ENCODE peak calls at places on chromosomes 12 and 14, in ten cellular contexts. One of them, this sample, is unnamed.

GRCh38 chr12:11981174-11981733 is 89.5 kb upstream of the BCL2L14 start:
- DNase-seq in activated CD8-positive, alpha-beta memory T cell treated with anti-CD3 and anti-CD28 coated beads for 48 hours: peak; percentile 37
- DNase-seq in Ammon's horn: no peak
- DNase-seq in midbrain: no peak
- DNase-seq in effector memory CD8-positive, alpha-beta T cell: peak; percentile 41
- DNase-seq in endothelial cell: no peak
- DNase-seq in neuronal stem cell: no peak
- DNase-seq in SHP77: no peak
- DNase-seq in ELF-1: no peak
- DNase-seq in non-pigmented ciliary epithelial cell: no peak
- DNase-seq in this sample: no peak

GRCh38 chr12:75481013-75481705 is 604 bp downstream of the GLIPR1 start:
- DNase-seq in Ammon's horn: peak; percentile 14
- DNase-seq in effector memory CD8-positive, alpha-beta T cell: no peak
- DNase-seq in endothelial cell: no peak
- DNase-seq in non-pigmented ciliary epithelial cell: no peak
- DNase-seq in neuronal stem cell: no peak
- DNase-seq in midbrain: no peak
- DNase-seq in ELF-1: no peak
- DNase-seq in SHP77: no peak
- DNase-seq in activated CD8-positive, alpha-beta memory T cell treated with anti-CD3 and anti-CD28 coated beads for 48 hours: no peak
- DNase-seq in this sample: no peak

GRCh38 chr12:96886998-96887677 is 19.9 kb upstream of the NEDD1 start:
- DNase-seq in midbrain: peak; percentile 72
- DNase-seq in ELF-1: peak; percentile 74
- DNase-seq in Ammon's horn: peak; percentile 59
- DNase-seq in SHP77: no peak
- DNase-seq in non-pigmented ciliary epithelial cell: no peak
- DNase-seq in activated CD8-positive, alpha-beta memory T cell treated with anti-CD3 and anti-CD28 coated beads for 48 hours: no peak
- DNase-seq in effector memory CD8-positive, alpha-beta T cell: no peak
- DNase-seq in endothelial cell: no peak
- DNase-seq in neuronal stem cell: no peak
- DNase-seq in this sample: peak; percentile 19

GRCh38 chr12:110861729-110862128 is 14.9 kb downstream of the CCDC63 start:
- DNase-seq in non-pigmented ciliary epithelial cell: no peak
- DNase-seq in ELF-1: peak; percentile 22
- DNase-seq in SHP77: no peak
- DNase-seq in neuronal stem cell: no peak
- DNase-seq in effector memory CD8-positive, alpha-beta T cell: no peak
- DNase-seq in Ammon's horn: no peak
- DNase-seq in midbrain: no peak
- DNase-seq in activated CD8-positive, alpha-beta memory T cell treated with anti-CD3 and anti-CD28 coated beads for 48 hours: no peak
- DNase-seq in endothelial cell: no peak
- DNase-seq in this sample: no peak

GRCh38 chr14:75252254-75252837 is 26.3 kb upstream of the FOS start:
- DNase-seq in endothelial cell: no peak
- DNase-seq in SHP77: no peak
- DNase-seq in non-pigmented ciliary epithelial cell: no peak
- DNase-seq in midbrain: no peak
- DNase-seq in effector memory CD8-positive, alpha-beta T cell: no peak
- DNase-seq in neuronal stem cell: no peak
- DNase-seq in Ammon's horn: no peak
- DNase-seq in activated CD8-positive, alpha-beta memory T cell treated with anti-CD3 and anti-CD28 coated beads for 48 hours: no peak
- DNase-seq in ELF-1: no peak
- DNase-seq in this sample: no peak

GRCh38 chr14:100896369-100897060 is 7.0 kb downstream of the RTL1 start:
- DNase-seq in non-pigmented ciliary epithelial cell: no peak
- DNase-seq in effector memory CD8-positive, alpha-beta T cell: no peak
- DNase-seq in Ammon's horn: no peak
- DNase-seq in endothelial cell: no peak
- DNase-seq in activated CD8-positive, alpha-beta memory T cell treated with anti-CD3 and anti-CD28 coated beads for 48 hours: no peak
- DNase-seq in ELF-1: no peak
- DNase-seq in SHP77: no peak
- DNase-seq in midbrain: no peak
- DNase-seq in neuronal stem cell: no peak
- DNase-seq in this sample: no peak

GRCh38 chr12:123363385-123363742 is 1.3 kb downstream of the SBNO1 start:
- DNase-seq in ELF-1: no peak
- DNase-seq in Ammon's horn: peak; percentile 25
- DNase-seq in effector memory CD8-positive, alpha-beta T cell: no peak
- DNase-seq in SHP77: peak; percentile 7
- DNase-seq in endothelial cell: no peak
- DNase-seq in activated CD8-positive, alpha-beta memory T cell treated with anti-CD3 and anti-CD28 coated beads for 48 hours: no peak
- DNase-seq in neuronal stem cell: no peak
- DNase-seq in non-pigmented ciliary epithelial cell: no peak
- DNase-seq in midbrain: peak; percentile 30
- DNase-seq in this sample: no peak

GRCh38 chr14:99872786-99873440 is 79.7 kb downstream of the EML1 start:
- DNase-seq in ELF-1: peak; percentile 75
- DNase-seq in SHP77: no peak
- DNase-seq in midbrain: peak; percentile 56
- DNase-seq in activated CD8-positive, alpha-beta memory T cell treated with anti-CD3 and anti-CD28 coated beads for 48 hours: no peak
- DNase-seq in non-pigmented ciliary epithelial cell: no peak
- DNase-seq in neuronal stem cell: peak; percentile 84
- DNase-seq in Ammon's horn: peak; percentile 45
- DNase-seq in effector memory CD8-positive, alpha-beta T cell: no peak
- DNase-seq in endothelial cell: no peak
- DNase-seq in this sample: no peak

GRCh38 chr12:62426095-62426488 is 40.5 kb upstream of the MON2 start:
- DNase-seq in midbrain: no peak
- DNase-seq in SHP77: no peak
- DNase-seq in Ammon's horn: no peak
- DNase-seq in activated CD8-positive, alpha-beta memory T cell treated with anti-CD3 and anti-CD28 coated beads for 48 hours: no peak
- DNase-seq in ELF-1: no peak
- DNase-seq in effector memory CD8-positive, alpha-beta T cell: no peak
- DNase-seq in non-pigmented ciliary epithelial cell: peak; percentile 8
- DNase-seq in endothelial cell: no peak
- DNase-seq in neuronal stem cell: no peak
- DNase-seq in this sample: no peak

GRCh38 chr12:6295187-6295811 is 15.2 kb upstream of the PLEKHG6 start:
- DNase-seq in ELF-1: peak; percentile 69
- DNase-seq in SHP77: no peak
- DNase-seq in neuronal stem cell: no peak
- DNase-seq in effector memory CD8-positive, alpha-beta T cell: no peak
- DNase-seq in non-pigmented ciliary epithelial cell: no peak
- DNase-seq in midbrain: no peak
- DNase-seq in endothelial cell: peak; percentile 54
- DNase-seq in Ammon's horn: no peak
- DNase-seq in activated CD8-positive, alpha-beta memory T cell treated with anti-CD3 and anti-CD28 coated beads for 48 hours: no peak
- DNase-seq in this sample: no peak

GRCh38 chr12:58470266-58471010 is 449.9 kb downstream of the LRIG3 start:
- DNase-seq in activated CD8-positive, alpha-beta memory T cell treated with anti-CD3 and anti-CD28 coated beads for 48 hours: no peak
- DNase-seq in endothelial cell: no peak
- DNase-seq in SHP77: no peak
- DNase-seq in non-pigmented ciliary epithelial cell: no peak
- DNase-seq in neuronal stem cell: no peak
- DNase-seq in effector memory CD8-positive, alpha-beta T cell: no peak
- DNase-seq in Ammon's horn: no peak
- DNase-seq in ELF-1: no peak
- DNase-seq in midbrain: no peak
- DNase-seq in this sample: no peak

GRCh38 chr12:118503476-118503875 is 127.1 kb downstream of the SUDS3 start:
- DNase-seq in activated CD8-positive, alpha-beta memory T cell treated with anti-CD3 and anti-CD28 coated beads for 48 hours: no peak
- DNase-seq in endothelial cell: no peak
- DNase-seq in SHP77: no peak
- DNase-seq in midbrain: no peak
- DNase-seq in effector memory CD8-positive, alpha-beta T cell: no peak
- DNase-seq in Ammon's horn: no peak
- DNase-seq in non-pigmented ciliary epithelial cell: no peak
- DNase-seq in ELF-1: no peak
- DNase-seq in neuronal stem cell: no peak
- DNase-seq in this sample: no peak

GRCh38 chr12:65658360-65658759 is 165.9 kb upstream of the HMGA2 start:
- DNase-seq in midbrain: no peak
- DNase-seq in non-pigmented ciliary epithelial cell: no peak
- DNase-seq in neuronal stem cell: no peak
- DNase-seq in SHP77: no peak
- DNase-seq in activated CD8-positive, alpha-beta memory T cell treated with anti-CD3 and anti-CD28 coated beads for 48 hours: no peak
- DNase-seq in Ammon's horn: no peak
- DNase-seq in ELF-1: no peak
- DNase-seq in endothelial cell: no peak
- DNase-seq in effector memory CD8-positive, alpha-beta T cell: no peak
- DNase-seq in this sample: no peak

GRCh38 chr14:24861083-24861630 is 188.8 kb downstream of the STXBP6 start:
- DNase-seq in activated CD8-positive, alpha-beta memory T cell treated with anti-CD3 and anti-CD28 coated beads for 48 hours: no peak
- DNase-seq in effector memory CD8-positive, alpha-beta T cell: no peak
- DNase-seq in Ammon's horn: no peak
- DNase-seq in SHP77: no peak
- DNase-seq in neuronal stem cell: no peak
- DNase-seq in midbrain: no peak
- DNase-seq in endothelial cell: no peak
- DNase-seq in ELF-1: no peak
- DNase-seq in non-pigmented ciliary epithelial cell: peak; percentile 69
- DNase-seq in this sample: no peak

GRCh38 chr14:89921896-89922548 is 32.5 kb downstream of the EFCAB11 start:
- DNase-seq in neuronal stem cell: no peak
- DNase-seq in non-pigmented ciliary epithelial cell: peak; percentile 85
- DNase-seq in effector memory CD8-positive, alpha-beta T cell: no peak
- DNase-seq in Ammon's horn: peak; percentile 52
- DNase-seq in ELF-1: no peak
- DNase-seq in midbrain: peak; percentile 35
- DNase-seq in activated CD8-positive, alpha-beta memory T cell treated with anti-CD3 and anti-CD28 coated beads for 48 hours: no peak
- DNase-seq in endothelial cell: no peak
- DNase-seq in SHP77: no peak
- DNase-seq in this sample: no peak

GRCh38 chr12:42652048-42652447 is 62.5 kb upstream of the PRICKLE1 start:
- DNase-seq in midbrain: no peak
- DNase-seq in activated CD8-positive, alpha-beta memory T cell treated with anti-CD3 and anti-CD28 coated beads for 48 hours: no peak
- DNase-seq in Ammon's horn: no peak
- DNase-seq in effector memory CD8-positive, alpha-beta T cell: no peak
- DNase-seq in ELF-1: peak; percentile 28
- DNase-seq in SHP77: no peak
- DNase-seq in non-pigmented ciliary epithelial cell: no peak
- DNase-seq in neuronal stem cell: no peak
- DNase-seq in endothelial cell: no peak
- DNase-seq in this sample: no peak

GRCh38 chr12:109560867-109561710 is 12.2 kb downstream of the MMAB start:
- DNase-seq in endothelial cell: no peak
- DNase-seq in midbrain: no peak
- DNase-seq in neuronal stem cell: no peak
- DNase-seq in effector memory CD8-positive, alpha-beta T cell: no peak
- DNase-seq in non-pigmented ciliary epithelial cell: no peak
- DNase-seq in SHP77: no peak
- DNase-seq in ELF-1: no peak
- DNase-seq in activated CD8-positive, alpha-beta memory T cell treated with anti-CD3 and anti-CD28 coated beads for 48 hours: no peak
- DNase-seq in Ammon's horn: no peak
- DNase-seq in this sample: no peak

GRCh38 chr12:40013847-40014246 is 92.0 kb downstream of the SLC2A13 start:
- DNase-seq in ELF-1: no peak
- DNase-seq in activated CD8-positive, alpha-beta memory T cell treated with anti-CD3 and anti-CD28 coated beads for 48 hours: no peak
- DNase-seq in endothelial cell: no peak
- DNase-seq in non-pigmented ciliary epithelial cell: no peak
- DNase-seq in effector memory CD8-positive, alpha-beta T cell: no peak
- DNase-seq in SHP77: no peak
- DNase-seq in midbrain: no peak
- DNase-seq in neuronal stem cell: no peak
- DNase-seq in Ammon's horn: no peak
- DNase-seq in this sample: no peak

GRCh38 chr12:12468575-12468974 is 94.1 kb downstream of the DUSP16 start:
- DNase-seq in SHP77: no peak
- DNase-seq in neuronal stem cell: no peak
- DNase-seq in non-pigmented ciliary epithelial cell: no peak
- DNase-seq in Ammon's horn: no peak
- DNase-seq in ELF-1: no peak
- DNase-seq in effector memory CD8-positive, alpha-beta T cell: no peak
- DNase-seq in endothelial cell: no peak
- DNase-seq in activated CD8-positive, alpha-beta memory T cell treated with anti-CD3 and anti-CD28 coated beads for 48 hours: no peak
- DNase-seq in midbrain: no peak
- DNase-seq in this sample: no peak

GRCh38 chr12:94767971-94768370 is 117.6 kb upstream of the TMCC3 start:
- DNase-seq in ELF-1: no peak
- DNase-seq in Ammon's horn: no peak
- DNase-seq in activated CD8-positive, alpha-beta memory T cell treated with anti-CD3 and anti-CD28 coated beads for 48 hours: no peak
- DNase-seq in SHP77: no peak
- DNase-seq in endothelial cell: no peak
- DNase-seq in non-pigmented ciliary epithelial cell: no peak
- DNase-seq in effector memory CD8-positive, alpha-beta T cell: no peak
- DNase-seq in midbrain: no peak
- DNase-seq in neuronal stem cell: no peak
- DNase-seq in this sample: no peak

GRCh38 chr14:100662850-100663527 is 63.7 kb upstream of the DLK1 start:
- DNase-seq in effector memory CD8-positive, alpha-beta T cell: peak; percentile 46
- DNase-seq in non-pigmented ciliary epithelial cell: no peak
- DNase-seq in endothelial cell: peak; percentile 76
- DNase-seq in SHP77: peak; percentile 88
- DNase-seq in neuronal stem cell: peak; percentile 74
- DNase-seq in Ammon's horn: peak; percentile 74
- DNase-seq in activated CD8-positive, alpha-beta memory T cell treated with anti-CD3 and anti-CD28 coated beads for 48 hours: no peak
- DNase-seq in midbrain: peak; percentile 64
- DNase-seq in ELF-1: peak; percentile 81
- DNase-seq in this sample: peak; percentile 17

GRCh38 chr14:59695198-59695597 is 118.6 kb upstream of the CCDC175 start:
- DNase-seq in neuronal stem cell: no peak
- DNase-seq in endothelial cell: no peak
- DNase-seq in ELF-1: no peak
- DNase-seq in non-pigmented ciliary epithelial cell: no peak
- DNase-seq in effector memory CD8-positive, alpha-beta T cell: no peak
- DNase-seq in Ammon's horn: peak; percentile 7
- DNase-seq in midbrain: peak; percentile 15
- DNase-seq in SHP77: no peak
- DNase-seq in activated CD8-positive, alpha-beta memory T cell treated with anti-CD3 and anti-CD28 coated beads for 48 hours: no peak
- DNase-seq in this sample: no peak

GRCh38 chr14:93943930-93944329 is 16.8 kb downstream of the FAM181A start:
- DNase-seq in Ammon's horn: no peak
- DNase-seq in ELF-1: no peak
- DNase-seq in midbrain: no peak
- DNase-seq in non-pigmented ciliary epithelial cell: no peak
- DNase-seq in effector memory CD8-positive, alpha-beta T cell: no peak
- DNase-seq in SHP77: no peak
- DNase-seq in endothelial cell: no peak
- DNase-seq in activated CD8-positive, alpha-beta memory T cell treated with anti-CD3 and anti-CD28 coated beads for 48 hours: no peak
- DNase-seq in neuronal stem cell: no peak
- DNase-seq in this sample: no peak

GRCh38 chr14:54829486-54830224 is 73.0 kb downstream of the GCH1 start:
- DNase-seq in effector memory CD8-positive, alpha-beta T cell: no peak
- DNase-seq in SHP77: no peak
- DNase-seq in neuronal stem cell: no peak
- DNase-seq in endothelial cell: no peak
- DNase-seq in Ammon's horn: no peak
- DNase-seq in non-pigmented ciliary epithelial cell: no peak
- DNase-seq in midbrain: no peak
- DNase-seq in ELF-1: no peak
- DNase-seq in activated CD8-positive, alpha-beta memory T cell treated with anti-CD3 and anti-CD28 coated beads for 48 hours: no peak
- DNase-seq in this sample: no peak

GRCh38 chr12:101707131-101707782 is 9.8 kb downstream of the CHPT1 start:
- DNase-seq in midbrain: no peak
- DNase-seq in activated CD8-positive, alpha-beta memory T cell treated with anti-CD3 and anti-CD28 coated beads for 48 hours: no peak
- DNase-seq in Ammon's horn: no peak
- DNase-seq in neuronal stem cell: no peak
- DNase-seq in SHP77: no peak
- DNase-seq in effector memory CD8-positive, alpha-beta T cell: no peak
- DNase-seq in ELF-1: no peak
- DNase-seq in non-pigmented ciliary epithelial cell: peak; percentile 34
- DNase-seq in endothelial cell: no peak
- DNase-seq in this sample: no peak

GRCh38 chr12:54475542-54475941 is 2.1 kb upstream of the GTSF1 start:
- DNase-seq in non-pigmented ciliary epithelial cell: no peak
- DNase-seq in SHP77: no peak
- DNase-seq in neuronal stem cell: no peak
- DNase-seq in midbrain: no peak
- DNase-seq in activated CD8-positive, alpha-beta memory T cell treated with anti-CD3 and anti-CD28 coated beads for 48 hours: no peak
- DNase-seq in effector memory CD8-positive, alpha-beta T cell: no peak
- DNase-seq in Ammon's horn: no peak
- DNase-seq in ELF-1: no peak
- DNase-seq in endothelial cell: no peak
- DNase-seq in this sample: no peak

GRCh38 chr14:99143793-99144192 is 128.2 kb downstream of the BCL11B start:
- DNase-seq in endothelial cell: no peak
- DNase-seq in ELF-1: peak; percentile 92
- DNase-seq in non-pigmented ciliary epithelial cell: no peak
- DNase-seq in activated CD8-positive, alpha-beta memory T cell treated with anti-CD3 and anti-CD28 coated beads for 48 hours: no peak
- DNase-seq in neuronal stem cell: no peak
- DNase-seq in effector memory CD8-positive, alpha-beta T cell: no peak
- DNase-seq in SHP77: no peak
- DNase-seq in midbrain: no peak
- DNase-seq in Ammon's horn: no peak
- DNase-seq in this sample: no peak

GRCh38 chr14:26415618-26416123 is 182.2 kb downstream of the NOVA1 start:
- DNase-seq in ELF-1: no peak
- DNase-seq in activated CD8-positive, alpha-beta memory T cell treated with anti-CD3 and anti-CD28 coated beads for 48 hours: no peak
- DNase-seq in midbrain: peak; percentile 35
- DNase-seq in non-pigmented ciliary epithelial cell: no peak
- DNase-seq in neuronal stem cell: no peak
- DNase-seq in endothelial cell: no peak
- DNase-seq in Ammon's horn: peak; percentile 34
- DNase-seq in effector memory CD8-positive, alpha-beta T cell: no peak
- DNase-seq in SHP77: peak; percentile 90
- DNase-seq in this sample: no peak

This sample was measured in anterior cingulate cortex.